ENCODE peak calls at places on chromosome 20, in nine cellular contexts. U is adrenal gland; J is transverse colon; P is lower leg skin; E is mesothelial cell of epicardium; L is NCI-H226; N is bronchial epithelial cell; Y is stimulated activated CD4-positive, alpha-beta T cell treated with anti-CD3 and anti-CD28 coated beads, Interleukin-4, amount 100 ng/mL, for 48 hours; V is activated T-cell treated with anti-CD3 and anti-CD28 coated beads for 1 hour. K is an unnamed sample.

GRCh38 chr20:5127204-5127858 is 523 bp downstream of the CDS2 start:
- DNase-seq in U (peak; percentile 62), J (peak; percentile 66), P (peak; percentile 92), E (peak; percentile 25), L (peak; percentile 21), N (peak; percentile 43), Y (peak; percentile 52), V (peak; percentile 50), K (peak; percentile 82)

GRCh38 chr20:50191065-50191565 is 485 bp downstream of the CEBPB start:
- DNase-seq in U (peak; percentile 63), J (peak; percentile 75), P (peak; percentile 93), E (no peak), L (peak; percentile 72), N (no peak), Y (peak; percentile 45), V (peak; percentile 44), K (no peak)

GRCh38 chr20:36830791-36831691 is 44.9 kb upstream of the TLDC2 start:
- DNase-seq in U (peak; percentile 76), J (no peak), P (no peak), E (no peak), L (no peak), N (no peak), Y (no peak), V (no peak), K (no peak)

GRCh38 chr20:15937179-15937578 is 636.1 kb downstream of the KIF16B start:
- DNase-seq in U (no peak), J (no peak), P (no peak), E (no peak), L (no peak), N (no peak), Y (no peak), V (no peak), K (no peak)

GRCh38 chr20:487655-488054 is 25.3 kb upstream of the TBC1D20 start:
- DNase-seq in U (no peak), J (no peak), P (no peak), E (no peak), L (no peak), N (no peak), Y (no peak), V (no peak), K (no peak)

GRCh38 chr20:47493175-47493953 is 8.3 kb upstream of the NCOA3 start:
- DNase-seq in U (peak; percentile 88), J (peak; percentile 93), P (peak; percentile 97), E (peak; percentile 60), L (peak; percentile 61), N (peak; percentile 84), Y (peak; percentile 61), V (peak; percentile 36), K (no peak)

GRCh38 chr20:59850018-59850641 is 83.3 kb downstream of the SYCP2 start:
- DNase-seq in U (no peak), J (no peak), P (no peak), E (no peak), L (no peak), N (peak; percentile 53), Y (no peak), V (no peak), K (no peak)

GRCh38 chr20:63896136-63896890 is 1.4 kb downstream of the DNAJC5 start:
- DNase-seq in U (peak; percentile 81), J (peak; percentile 65), P (no peak), E (no peak), L (no peak), N (peak; percentile 31), Y (peak; percentile 13), V (no peak), K (peak; percentile 77)

GRCh38 chr20:14069796-14070195 is 74.5 kb downstream of the MACROD2 start:
- DNase-seq in U (no peak), J (no peak), P (no peak), E (no peak), L (no peak), N (peak; percentile 40), Y (no peak), V (no peak), K (no peak)

GRCh38 chr20:3420211-3420707 is 12.8 kb upstream of the DNAAF9 start:
- DNase-seq in U (peak; percentile 49), J (peak; percentile 35), P (peak; percentile 91), E (no peak), L (no peak), N (peak; percentile 97), Y (peak; percentile 20), V (no peak), K (no peak)